ENCODE peak calls at places on chromosomes 11 and 22, in seven cellular contexts. Z, F, G, P, H, S and R are unnamed samples.

GRCh38 chr22:33038131-33038772 is 19.9 kb downstream of the SYN3 start:
- DNase-seq in Z (no peak), F (no peak), G (no peak), P (no peak), H (no peak), S (no peak), R (no peak)

GRCh38 chr22:41636467-41636866 is 15.4 kb downstream of the XRCC6 start:
- DNase-seq in Z (no peak), F (no peak), G (no peak), P (no peak), H (peak), S (peak), R (no peak)

GRCh38 chr11:77510095-77510494 is 36.2 kb upstream of the PAK1 start:
- DNase-seq in Z (no peak), F (no peak), G (no peak), P (no peak), H (no peak), S (no peak), R (no peak)

GRCh38 chr11:1832181-1832988 is 2.4 kb upstream of the SYT8 start:
- DNase-seq in Z (peak), F (peak), G (no peak), P (peak), H (peak), S (no peak), R (no peak)

GRCh38 chr22:35630387-35630793 is 13.3 kb upstream of the MB start:
- DNase-seq in Z (no peak), F (no peak), G (peak), P (no peak), H (no peak), S (peak), R (no peak)

GRCh38 chr11:111776398-111777093 is 10.4 kb upstream of the PPP2R1B start:
- DNase-seq in Z (no peak), F (no peak), G (no peak), P (no peak), H (no peak), S (no peak), R (no peak)

GRCh38 chr11:47768090-47768620 is 1.0 kb upstream of the FNBP4 start:
- DNase-seq in Z (peak), F (peak), G (no peak), P (peak), H (peak), S (peak), R (no peak)

GRCh38 chr11:130571519-130571918 is 123.1 kb downstream of the ADAMTS15 start:
- DNase-seq in Z (no peak), F (no peak), G (no peak), P (no peak), H (no peak), S (no peak), R (no peak)

GRCh38 chr11:76194872-76195668 is 11.2 kb downstream of the WNT11 start:
- DNase-seq in Z (no peak), F (no peak), G (no peak), P (no peak), H (no peak), S (no peak), R (no peak)

GRCh38 chr11:46072172-46072964 is 48.9 kb downstream of the PHF21A start:
- DNase-seq in Z (peak), F (no peak), G (no peak), P (no peak), H (no peak), S (no peak), R (no peak)

GRCh38 chr11:70432580-70432979 is 34.3 kb downstream of the CTTN start:
- DNase-seq in Z (no peak), F (no peak), G (no peak), P (peak), H (no peak), S (no peak), R (no peak)

GRCh38 chr22:49540571-49541450 is 286.9 kb downstream of the BRD1 start:
- DNase-seq in Z (peak), F (no peak), G (no peak), P (peak), H (no peak), S (no peak), R (no peak)

DNA sequence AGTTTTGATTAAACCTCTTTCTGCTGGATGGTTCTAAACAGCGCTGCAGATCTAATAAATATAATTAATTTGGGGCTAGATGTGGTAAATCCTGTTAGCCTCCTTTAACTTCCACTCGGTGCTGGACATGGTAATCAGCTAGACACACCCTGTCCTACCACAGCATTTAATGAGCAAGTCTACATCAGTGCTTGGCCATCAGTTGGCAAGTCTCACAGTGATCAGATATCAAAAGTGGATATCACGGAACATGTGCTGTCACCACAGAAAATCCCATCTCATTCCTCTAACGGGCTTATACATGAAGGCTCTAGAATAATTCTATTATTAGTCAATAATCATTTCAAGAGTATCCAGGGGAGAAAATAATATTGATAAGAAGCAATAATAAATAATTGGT is 5.6 kb upstream of the USP28 start:
- DNase-seq in Z (no peak), F (no peak), G (no peak), P (no peak), H (no peak), S (no peak), R (no peak)
- TF ChIP-seq CTCF in Z (no peak), F (no peak), G (no peak), P (no peak), H (no peak), S (no peak), R (no peak)

DNA sequence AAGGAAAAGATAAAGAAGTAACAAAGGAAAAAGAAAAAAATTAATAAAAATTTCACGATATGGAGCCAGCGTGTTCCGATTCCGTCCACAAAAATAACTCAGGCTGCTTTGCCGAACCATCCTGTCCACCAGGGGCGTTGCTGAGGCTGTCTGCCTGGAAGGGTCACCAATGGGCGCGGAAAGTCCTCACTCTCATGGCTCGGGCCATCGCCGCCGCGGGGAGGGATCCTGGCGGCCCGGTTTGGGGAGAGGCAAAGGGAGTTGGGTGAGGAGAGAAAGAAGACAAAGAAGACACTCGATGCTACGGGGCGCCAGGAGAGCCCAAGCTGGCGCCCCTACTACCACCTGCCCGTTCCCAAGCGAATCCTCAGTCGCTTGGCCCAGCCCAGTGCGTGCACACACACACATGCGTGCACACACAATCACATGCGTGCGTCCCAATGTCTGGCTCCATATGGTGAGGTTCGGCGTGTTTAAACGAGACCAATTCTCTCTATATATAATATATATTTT is 5.6 kb upstream of the PYGM start:
- DNase-seq in Z (peak), F (no peak), G (no peak), P (peak), H (peak), S (no peak), R (no peak)
- TF ChIP-seq POLR2A in Z (no peak), F (peak), G (no peak), P (no peak), H (no peak), S (no peak), R (no peak)

DNA sequence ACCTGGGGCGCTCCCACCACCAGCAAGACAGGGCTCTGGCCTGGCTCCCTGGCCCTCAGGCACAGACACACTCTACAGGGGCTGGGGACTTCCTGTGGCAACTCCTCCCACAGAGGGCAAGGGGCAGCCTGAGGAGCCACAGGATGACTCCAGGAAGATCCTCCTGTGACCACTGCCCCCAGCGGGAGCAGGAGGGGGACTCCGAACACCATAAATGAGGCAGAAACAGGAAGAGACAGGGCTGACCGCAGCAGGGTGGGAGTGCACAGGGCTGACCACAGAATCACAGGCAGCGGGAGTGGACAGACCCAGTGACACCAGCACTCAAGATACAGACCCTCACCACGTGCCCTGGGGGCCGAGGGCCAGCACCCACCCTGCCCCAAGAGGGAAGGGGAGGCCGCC is 10.8 kb downstream of the ARAP1 start:
- DNase-seq in Z (no peak), F (peak), G (no peak), P (peak), H (peak), S (no peak), R (no peak)
- TF ChIP-seq CTCF in Z (no peak), F (peak), G (no peak), P (no peak), H (no peak), S (no peak), R (no peak)

GRCh38 chr11:6418958-6419611 is at the start of gene APBB1:
- DNase-seq in Z (peak), F (peak), G (no peak), P (peak), H (peak), S (peak), R (no peak)
- TF ChIP-seq POLR2A in Z (peak), F (no peak), G (no peak), P (peak), H (peak), S (no peak), R (no peak)

GRCh38 chr22:46036558-46037408 is 59.8 kb upstream of the WNT7B start:
- DNase-seq in Z (peak), F (no peak), G (peak), P (peak), H (peak), S (no peak), R (no peak)
- TF ChIP-seq CTCF in Z (no peak), F (peak), G (peak), P (peak), H (peak), S (peak), R (peak)